ENCODE peak calls at places on chromosomes 16 and 17, in five cellular contexts. G is IMR-90, S is neuronal stem cell, D is mesenchymal stem cell, L is H1. E is an unnamed sample.
A peak's percentile ranks its signal among the peaks of the same experiment; 100 is the strongest.

GRCh38 chr16:66422366-66422765 is 4.7 kb upstream of the BEAN1 start:
- DNase-seq in G (no peak), S (no peak), D (no peak), L (no peak), E (no peak)

GRCh38 chr16:88569985-88570690 is at the start of gene ZC3H18:
- DNase-seq in G (peak; percentile 92), S (peak; percentile 98), D (peak; percentile 93), L (peak; percentile 94), E (peak; percentile 95)

GRCh38 chr17:70642059-70642458 is 472.7 kb downstream of the KCNJ2 start:
- DNase-seq in G (no peak), S (no peak), D (no peak), L (no peak), E (no peak)

GRCh38 chr16:19153876-19154275 is 14.2 kb upstream of the SYT17 start:
- DNase-seq in G (peak; percentile 13), S (no peak), D (peak; percentile 16), L (no peak), E (no peak)

GRCh38 chr16:24701521-24701951 is 27.9 kb upstream of the TNRC6A start:
- DNase-seq in G (peak; percentile 51), S (no peak), D (peak; percentile 45), L (no peak), E (no peak)

GRCh38 chr16:10112021-10112420 is 70.2 kb downstream of the GRIN2A start:
- DNase-seq in G (no peak), S (no peak), D (no peak), L (no peak), E (no peak)

GRCh38 chr17:81147701-81148100 is 17.6 kb upstream of the PVALEF start:
- DNase-seq in G (no peak), S (no peak), D (no peak), L (no peak), E (no peak)

GRCh38 chr17:58172369-58173071 is 5.7 kb downstream of the OR4D2 start:
- DNase-seq in G (peak; percentile 4), S (peak; percentile 6), D (peak; percentile 10), L (no peak), E (peak; percentile 25)

GRCh38 chr17:50457621-50458020 is 11.1 kb downstream of the CHAD start:
- DNase-seq in G (no peak), S (no peak), D (no peak), L (no peak), E (no peak)

GRCh38 chr16:931651-932500 is 38.9 kb downstream of the LMF1 start:
- DNase-seq in G (no peak), S (no peak), D (no peak), L (no peak), E (no peak)

GRCh38 chr17:80187493-80187892 is 17.7 kb downstream of the CARD14 start:
- DNase-seq in G (no peak), S (no peak), D (no peak), L (no peak), E (no peak)

GRCh38 chr17:47188266-47188665 is 829 bp downstream of the CDC27 start:
- DNase-seq in G (peak; percentile 73), S (peak; percentile 9), D (peak; percentile 85), L (no peak), E (no peak)

GRCh38 chr17:67863624-67864247 is 38.4 kb downstream of the BPTF start:
- DNase-seq in G (peak; percentile 13), S (no peak), D (no peak), L (no peak), E (no peak)

GRCh38 chr17:57405486-57406072 is 149.3 kb downstream of the MSI2 start:
- DNase-seq in G (peak; percentile 50), S (no peak), D (peak; percentile 31), L (no peak), E (no peak)

GRCh38 chr17:45794840-45795239 is 10.7 kb downstream of the CRHR1 start:
- DNase-seq in G (no peak), S (no peak), D (no peak), L (no peak), E (no peak)

GRCh38 chr16:74448990-74449389 is 27.7 kb upstream of the CLEC18B start:
- DNase-seq in G (peak; percentile 95), S (no peak), D (peak; percentile 96), L (no peak), E (peak; percentile 30)

GRCh38 chr17:34451313-34451712 is 88.3 kb upstream of the CCL1 start:
- DNase-seq in G (peak; percentile 2), S (no peak), D (no peak), L (no peak), E (no peak)

GRCh38 chr17:17900615-17901520 is 64.1 kb upstream of the SREBF1 start:
- DNase-seq in G (peak; percentile 94), S (no peak), D (peak; percentile 87), L (no peak), E (no peak)

GRCh38 chr17:39197380-39198185 is at the start of gene CACNB1:
- DNase-seq in G (peak; percentile 65), S (peak; percentile 79), D (peak; percentile 82), L (peak; percentile 85), E (peak; percentile 61)

GRCh38 chr16:61829631-61830030 is 206.6 kb downstream of the CDH8 start:
- DNase-seq in G (no peak), S (peak; percentile 55), D (no peak), L (no peak), E (no peak)

GRCh38 chr16:2157480-2158261 is 2.1 kb downstream of the TRAF7 start:
- DNase-seq in G (no peak), S (no peak), D (no peak), L (no peak), E (no peak)

GRCh38 chr17:56699186-56699895 is 105.8 kb downstream of the NOG start:
- DNase-seq in G (peak; percentile 99), S (peak; percentile 68), D (peak; percentile 99), L (peak; percentile 61), E (peak; percentile 98)

GRCh38 chr17:70225272-70225671 is 55.9 kb downstream of the KCNJ2 start:
- DNase-seq in G (no peak), S (no peak), D (no peak), L (no peak), E (no peak)

GRCh38 chr17:2905697-2906595 is 109.7 kb downstream of the RAP1GAP2 start:
- DNase-seq in G (no peak), S (no peak), D (no peak), L (no peak), E (no peak)

GRCh38 chr17:64540118-64540776 is 33.5 kb downstream of the CEP95 start:
- DNase-seq in G (no peak), S (no peak), D (no peak), L (no peak), E (peak; percentile 17)

GRCh38 chr17:48270896-48271295 is 159.1 kb downstream of the SKAP1 start:
- DNase-seq in G (no peak), S (no peak), D (no peak), L (no peak), E (no peak)

GRCh38 chr17:81257533-81257932 is 18.4 kb downstream of the NDUFAF8 start:
- DNase-seq in G (no peak), S (no peak), D (no peak), L (no peak), E (no peak)

GRCh38 chr17:43839670-43840101 is 6.7 kb upstream of the MPP3 start:
- DNase-seq in G (no peak), S (no peak), D (no peak), L (no peak), E (peak; percentile 38)

GRCh38 chr16:873243-873661 is 72.7 kb upstream of the GNG13 start:
- DNase-seq in G (no peak), S (no peak), D (no peak), L (no peak), E (no peak)

GRCh38 chr16:67248401-67249177 is at the start of gene SLC9A5:
- DNase-seq in G (no peak), S (no peak), D (peak; percentile 41), L (peak; percentile 75), E (no peak)

GRCh38 chr16:19274178-19274797 is 11.2 kb upstream of the CLEC19A start:
- DNase-seq in G (no peak), S (no peak), D (no peak), L (no peak), E (no peak)

GRCh38 chr16:11835891-11836652 is 15.3 kb downstream of the RSL1D1 start:
- DNase-seq in G (peak; percentile 28), S (no peak), D (peak; percentile 70), L (no peak), E (peak; percentile 57)

GRCh38 chr16:8762254-8762653 is 35.2 kb downstream of the TMEM186 start:
- DNase-seq in G (no peak), S (no peak), D (no peak), L (no peak), E (no peak)
- H2AFZ ChIP-seq in G (no peak overlapping the region), S (no peak overlapping the region), D (no peak overlapping the region), L (no peak overlapping the region), E (no peak overlapping the region)

GRCh38 chr17:37280841-37281240 is 94.9 kb upstream of the C17orf78 start:
- DNase-seq in G (no peak), S (no peak), D (no peak), L (no peak), E (no peak)
- H3K36me3 ChIP-seq in G (peaks cover 4% of the 10 kb centered on the region), S (peaks cover 12% of the 10 kb centered on the region), D (peaks cover 7% of the 10 kb centered on the region), L (peaks cover 39% of the 10 kb centered on the region), E (peaks cover 5% of the 10 kb centered on the region)

GRCh38 chr16:7270006-7270405 is 62.6 kb upstream of the RBFOX1 start:
- DNase-seq in G (no peak), S (no peak), D (no peak), L (no peak), E (no peak)

GRCh38 chr16:7270823-7271222 is 61.8 kb upstream of the RBFOX1 start:
- DNase-seq in G (no peak), S (no peak), D (no peak), L (no peak), E (no peak)

GRCh38 chr16:7272567-7273158 is 60.0 kb upstream of the RBFOX1 start:
- DNase-seq in G (no peak), S (no peak), D (no peak), L (no peak), E (no peak)

DNA sequence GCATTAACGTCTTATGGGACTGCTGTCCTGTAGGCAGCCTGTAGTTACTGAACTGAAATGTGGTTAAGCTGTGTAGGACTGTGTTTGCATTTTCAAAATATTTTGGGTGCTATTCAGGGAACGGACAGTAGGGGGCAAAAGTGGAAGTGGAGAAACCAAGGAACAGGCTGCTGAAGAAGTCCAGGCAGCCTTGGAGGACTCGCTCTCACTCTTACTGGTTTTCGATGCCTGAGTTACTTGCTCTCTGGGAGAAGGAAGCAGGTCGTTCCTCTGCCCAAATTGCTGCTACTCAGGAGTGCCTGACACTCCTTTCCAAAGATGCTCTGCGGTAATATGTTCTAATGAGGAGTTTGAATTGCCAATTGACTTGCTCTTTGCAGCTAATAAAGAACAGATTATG is 64.5 kb upstream of the RBFOX1 start:
- DNase-seq in G (no peak), S (peak; percentile 54), D (no peak), L (peak; percentile 78), E (no peak)
- H3K4ac ChIP-seq in G (no peak overlapping the region), S (no peak overlapping the region), D (no peak overlapping the region), L (no peak overlapping the region), E (no peak overlapping the region)

GRCh38 chr16:50331570-50331969 is 37.2 kb downstream of the BRD7 start:
- DNase-seq in G (no peak), S (no peak), D (no peak), L (no peak), E (no peak)

GRCh38 chr16:50336884-50337283 is 31.9 kb downstream of the BRD7 start:
- DNase-seq in G (no peak), S (no peak), D (no peak), L (no peak), E (no peak)

GRCh38 chr16:50332599-50332998 is 36.2 kb downstream of the BRD7 start:
- DNase-seq in G (no peak), S (no peak), D (no peak), L (no peak), E (no peak)

GRCh38 chr16:50335198-50335958 is 33.4 kb downstream of the BRD7 start:
- DNase-seq in G (peak; percentile 33), S (no peak), D (peak; percentile 52), L (no peak), E (peak; percentile 38)

GRCh38 chr16:50334106-50334975 is 34.4 kb downstream of the BRD7 start:
- DNase-seq in G (peak; percentile 53), S (no peak), D (no peak), L (no peak), E (no peak)
- H2AFZ ChIP-seq in G (peak overlapping the region; percentile 50), S (no peak overlapping the region), D (no peak overlapping the region), L (no peak overlapping the region), E (no peak overlapping the region)

E was measured in trophoblast cell.